ENCODE peak calls at places on chromosome 11, in eight cellular contexts. S is heart right ventricle, A is transverse colon, E is astrocyte of the spinal cord, R is aorta, K is neural progenitor cell, X is pancreas, Z is cardiac muscle cell. V is an unnamed sample.

GRCh38 chr11:86490582-86490981 is 115.9 kb downstream of the CCDC81 start:
- DNase-seq in S (no peak), A (no peak), E (peak), R (no peak), K (no peak), X (no peak), Z (no peak), V (no peak)

GRCh38 chr11:77211594-77212251 is 83.7 kb downstream of the MYO7A start:
- DNase-seq in S (no peak), A (no peak), E (no peak), R (no peak), K (peak), X (no peak), Z (no peak), V (no peak)

GRCh38 chr11:43788394-43788793 is 92.2 kb upstream of the ALKBH3 start:
- DNase-seq in S (no peak), A (peak), E (no peak), R (no peak), K (peak), X (no peak), Z (no peak), V (no peak)

GRCh38 chr11:102780491-102780918 is at the start of gene MMP10:
- DNase-seq in S (no peak), A (no peak), E (peak), R (no peak), K (peak), X (no peak), Z (peak), V (peak)

GRCh38 chr11:61126266-61126665 is 24.0 kb downstream of the CD5 start:
- DNase-seq in S (peak), A (no peak), E (no peak), R (no peak), K (peak), X (no peak), Z (peak), V (no peak)

GRCh38 chr11:121800704-121801516 is 315.1 kb downstream of the BLID start:
- DNase-seq in S (no peak), A (no peak), E (peak), R (no peak), K (peak), X (no peak), Z (peak), V (peak)

GRCh38 chr11:19199766-19200165 is 2.0 kb downstream of the CSRP3 start:
- DNase-seq in S (no peak), A (no peak), E (peak), R (no peak), K (no peak), X (no peak), Z (no peak), V (no peak)

GRCh38 chr11:35009191-35009940 is 92.9 kb downstream of the PDHX start:
- DNase-seq in S (no peak), A (peak), E (peak), R (no peak), K (no peak), X (peak), Z (no peak), V (no peak)

GRCh38 chr11:85062626-85063025 is 564.5 kb downstream of the DLG2 start:
- DNase-seq in S (no peak), A (no peak), E (no peak), R (no peak), K (no peak), X (no peak), Z (no peak), V (no peak)

GRCh38 chr11:35786188-35786587 is 123.6 kb downstream of the TRIM44 start:
- DNase-seq in S (no peak), A (no peak), E (no peak), R (no peak), K (no peak), X (no peak), Z (no peak), V (no peak)

GRCh38 chr11:14373941-14374646 is 15.1 kb upstream of the RRAS2 start:
- DNase-seq in S (no peak), A (no peak), E (peak), R (peak), K (no peak), X (peak), Z (no peak), V (peak)

GRCh38 chr11:75582935-75583709 is 21.1 kb downstream of the SERPINH1 start:
- DNase-seq in S (peak), A (peak), E (peak), R (peak), K (peak), X (peak), Z (peak), V (peak)

GRCh38 chr11:46560300-46561025 is 33.4 kb downstream of the AMBRA1 start:
- DNase-seq in S (no peak), A (no peak), E (peak), R (no peak), K (no peak), X (no peak), Z (no peak), V (no peak)

GRCh38 chr11:75031224-75031753 is 42.6 kb downstream of the NEU3 start:
- DNase-seq in S (no peak), A (no peak), E (peak), R (no peak), K (no peak), X (no peak), Z (no peak), V (no peak)

GRCh38 chr11:19872526-19873135 is 160.0 kb downstream of the NAV2 start:
- DNase-seq in S (no peak), A (no peak), E (no peak), R (no peak), K (peak), X (no peak), Z (no peak), V (peak)

GRCh38 chr11:44611687-44612437 is 46.4 kb downstream of the CD82 start:
- DNase-seq in S (no peak), A (peak), E (no peak), R (no peak), K (no peak), X (no peak), Z (no peak), V (no peak)

GRCh38 chr11:7442588-7443215 is 42.6 kb upstream of the OLFML1 start:
- DNase-seq in S (peak), A (peak), E (peak), R (peak), K (peak), X (peak), Z (peak), V (peak)

GRCh38 chr11:86958259-86958658 is 3.1 kb upstream of the FZD4 start:
- DNase-seq in S (no peak), A (no peak), E (no peak), R (no peak), K (no peak), X (no peak), Z (peak), V (no peak)

GRCh38 chr11:80255021-80255420 is 814.2 kb upstream of the TENM4 start:
- DNase-seq in S (no peak), A (no peak), E (no peak), R (no peak), K (no peak), X (no peak), Z (no peak), V (peak)

GRCh38 chr11:115202061-115202460 is 302.2 kb downstream of the CADM1 start:
- DNase-seq in S (no peak), A (no peak), E (no peak), R (no peak), K (no peak), X (no peak), Z (no peak), V (no peak)

GRCh38 chr11:77316733-77317342 is 15.4 kb upstream of the GDPD4 start:
- DNase-seq in S (no peak), A (no peak), E (no peak), R (no peak), K (no peak), X (no peak), Z (no peak), V (no peak)

GRCh38 chr11:93652161-93652597 is 9.3 kb upstream of the CEP295 start:
- DNase-seq in S (no peak), A (no peak), E (peak), R (no peak), K (peak), X (peak), Z (peak), V (peak)

GRCh38 chr11:8196749-8197148 is 27.9 kb upstream of the RIC3 start:
- DNase-seq in S (no peak), A (no peak), E (no peak), R (no peak), K (no peak), X (no peak), Z (no peak), V (peak)

GRCh38 chr11:18720811-18721575 is 5.0 kb downstream of the IGSF22 start:
- DNase-seq in S (peak), A (peak), E (peak), R (peak), K (peak), X (peak), Z (peak), V (peak)

GRCh38 chr11:118912742-118913410 is 12.8 kb downstream of the BCL9L start:
- DNase-seq in S (no peak), A (peak), E (no peak), R (peak), K (no peak), X (no peak), Z (no peak), V (no peak)

GRCh38 chr11:133927690-133928627 is 28.8 kb downstream of the IGSF9B start:
- DNase-seq in S (peak), A (peak), E (peak), R (no peak), K (peak), X (peak), Z (peak), V (peak)
- H3K4me3 ChIP-seq in S (peak), A (no peak), E (no peak), R (no peak), K (no peak), X (no peak), Z (no peak), V (no peak)

DNA sequence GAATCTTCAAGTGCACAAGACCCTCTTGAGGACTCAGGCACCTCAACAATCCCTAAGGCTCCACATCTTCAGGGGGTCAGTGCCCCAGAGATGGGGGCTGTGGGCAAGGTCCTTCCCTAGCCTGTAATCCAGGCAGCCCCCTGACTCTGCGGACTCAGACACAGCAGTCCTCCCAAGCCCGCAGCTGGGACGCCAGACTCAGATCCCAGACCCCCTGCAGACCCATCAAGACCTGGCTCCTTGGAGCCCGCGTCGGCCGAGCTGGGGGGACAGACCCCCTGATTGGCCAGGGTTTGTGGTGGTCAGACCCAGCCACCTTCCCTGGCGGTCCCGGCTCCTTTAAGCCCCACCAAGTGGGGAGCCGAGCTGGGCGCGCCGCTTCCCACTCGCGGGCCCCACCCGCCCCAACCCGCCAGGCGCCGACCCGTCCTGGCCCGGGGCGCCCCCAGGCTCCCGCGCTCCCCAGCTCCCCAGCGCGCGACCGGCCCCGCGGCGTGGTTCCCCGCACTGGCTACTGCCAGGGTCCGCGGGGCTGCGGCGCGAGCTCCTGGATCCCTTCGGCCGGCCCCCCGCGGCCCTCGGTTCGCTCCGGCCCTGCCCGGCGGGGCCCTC is 464 bp downstream of the OSBPL5 start:
- DNase-seq in S (peak), A (peak), E (no peak), R (peak), K (peak), X (no peak), Z (no peak), V (peak)
- H3K4me3 ChIP-seq in S (peak), A (peak), E (peak), R (peak), K (peak), X (peak), Z (peak), V (peak)

GRCh38 chr11:57641011-57641410 is 8.7 kb downstream of the YPEL4 start:
- DNase-seq in S (no peak), A (no peak), E (no peak), R (no peak), K (peak), X (no peak), Z (peak), V (peak)

GRCh38 chr11:57638811-57639320 is 10.8 kb downstream of the YPEL4 start:
- DNase-seq in S (no peak), A (no peak), E (no peak), R (peak), K (peak), X (no peak), Z (peak), V (peak)

GRCh38 chr11:57640068-57640800 is 9.5 kb downstream of the YPEL4 start:
- DNase-seq in S (no peak), A (no peak), E (no peak), R (no peak), K (no peak), X (no peak), Z (no peak), V (peak)

GRCh38 chr11:57638005-57638760 is 11.5 kb downstream of the YPEL4 start:
- DNase-seq in S (peak), A (peak), E (peak), R (peak), K (peak), X (peak), Z (peak), V (peak)

GRCh38 chr11:57639321-57640067 is 10.2 kb downstream of the YPEL4 start:
- DNase-seq in S (no peak), A (no peak), E (peak), R (no peak), K (peak), X (no peak), Z (peak), V (peak)
- H3K4me3 ChIP-seq in S (peak), A (no peak), E (peak), R (peak), K (peak), X (no peak), Z (peak), V (peak)

GRCh38 chr11:557328-558132 is 3.0 kb downstream of the LMNTD2 start:
- DNase-seq in S (no peak), A (no peak), E (no peak), R (no peak), K (no peak), X (no peak), Z (no peak), V (no peak)
- H3K4me3 ChIP-seq in S (no peak), A (no peak), E (no peak), R (no peak), K (no peak), X (no peak), Z (no peak), V (no peak)

GRCh38 chr11:65577756-65578109 is 1.9 kb downstream of the EHBP1L1 start:
- DNase-seq in S (no peak), A (peak), E (no peak), R (no peak), K (no peak), X (no peak), Z (no peak), V (no peak)
- H3K4me3 ChIP-seq in S (peak), A (peak), E (peak), R (peak), K (no peak), X (no peak), Z (no peak), V (no peak)

DNA sequence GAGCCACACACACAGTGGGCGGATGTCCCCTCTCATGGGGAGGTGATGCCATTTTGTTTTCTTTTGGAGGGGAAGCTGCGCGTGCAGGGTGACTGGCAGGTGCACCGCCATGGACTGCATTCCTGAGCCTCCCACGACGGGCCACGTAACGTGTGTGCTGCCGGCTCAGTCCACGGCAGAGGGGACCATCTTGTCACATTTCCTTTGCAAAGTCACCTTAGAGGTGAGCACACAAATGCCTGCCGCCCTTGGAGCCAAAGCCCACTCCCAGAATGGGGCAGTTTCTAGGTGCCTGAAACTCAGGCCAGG is 262.5 kb downstream of the CTTN start:
- DNase-seq in S (no peak), A (no peak), E (no peak), R (no peak), K (no peak), X (no peak), Z (no peak), V (no peak)
- H3K4me3 ChIP-seq in S (no peak), A (no peak), E (no peak), R (no peak), K (peak), X (no peak), Z (no peak), V (no peak)

DNA sequence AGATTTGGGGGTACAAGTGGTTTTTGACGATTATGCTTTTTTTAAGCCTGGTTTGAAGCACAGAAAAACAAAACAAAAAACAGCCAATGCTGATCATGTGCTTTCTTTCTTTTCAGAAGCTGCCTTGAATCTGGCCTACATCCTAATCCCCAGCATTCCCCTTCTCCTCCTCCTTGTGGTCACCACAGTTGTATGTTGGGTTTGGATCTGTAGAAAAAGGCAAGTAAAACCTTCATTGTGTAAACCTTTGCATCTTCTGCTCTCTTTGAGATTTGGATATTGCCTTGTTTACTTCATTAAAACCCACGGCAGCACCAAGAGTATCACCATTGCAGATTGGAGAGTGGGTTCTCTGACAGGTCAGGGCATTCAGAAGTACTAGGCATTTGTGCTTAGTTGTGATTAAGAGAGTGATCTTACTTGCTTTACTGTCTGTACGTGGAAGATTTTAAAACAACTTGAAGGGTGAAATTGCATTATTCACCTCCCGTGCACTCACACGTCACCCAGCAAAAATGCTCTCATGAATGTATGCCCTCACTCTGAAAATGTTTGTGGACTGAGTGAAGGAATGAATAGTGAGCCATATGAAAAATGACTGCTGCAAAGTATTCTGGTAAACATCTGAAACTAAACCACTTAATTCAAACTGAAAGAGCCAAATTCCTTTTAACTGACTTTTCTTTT is 17.0 kb downstream of the LAYN start:
- DNase-seq in S (no peak), A (no peak), E (peak), R (no peak), K (no peak), X (no peak), Z (no peak), V (no peak)
- H3K4me3 ChIP-seq in S (no peak), A (no peak), E (no peak), R (no peak), K (no peak), X (no peak), Z (no peak), V (no peak)

V was measured in endodermal cell.